ENCODE peak calls at places on chromosomes 4 and X, in six cellular contexts. X is tibial artery, C is WERI-Rb-1, G is adrenal gland, E is neural progenitor cell, O is upper lobe of left lung. M is an unnamed sample.

GRCh38 chr4:88964450-88964849 is 92.5 kb downstream of the FAM13A start:
- DNase-seq in C (no peak), X (no peak), O (no peak), G (no peak), E (no peak), M (no peak)

GRCh38 chr4:169663894-169664293 is 43.5 kb downstream of the CLCN3 start:
- DNase-seq in G (no peak), X (no peak), C (no peak), E (peak; percentile 3), O (no peak), M (no peak)

GRCh38 chr4:76213415-76214268 is at the start of gene SCARB2:
- DNase-seq in E (peak; percentile 91), X (peak; percentile 84), C (peak; percentile 80), G (peak; percentile 94), O (peak; percentile 91), M (peak; percentile 82)

GRCh38 chr4:110020139-110020538 is 107.5 kb downstream of the EGF start:
- DNase-seq in E (peak; percentile 22), G (no peak), C (no peak), O (no peak), X (no peak), M (no peak)

GRCh38 chr4:41889328-41889727 is 45.9 kb upstream of the TMEM33 start:
- DNase-seq in G (no peak), C (no peak), O (no peak), E (no peak), X (no peak), M (no peak)

GRCh38 chr4:119841361-119841760 is 212.8 kb upstream of the PDE5A start:
- DNase-seq in O (no peak), X (no peak), C (no peak), E (no peak), G (no peak), M (no peak)

GRCh38 chrX:13001961-13002671 is 27.2 kb downstream of the TMSB4X start:
- DNase-seq in C (no peak), G (no peak), X (no peak), E (no peak), O (no peak), M (peak; percentile 43)

GRCh38 chrX:21974011-21974385 is 33.5 kb downstream of the SMS start:
- DNase-seq in X (no peak), C (no peak), O (no peak), E (no peak), G (no peak), M (no peak)

GRCh38 chr4:1009647-1010521 is 1.5 kb upstream of the FGFRL1 start:
- DNase-seq in O (peak; percentile 76), X (peak; percentile 55), E (peak; percentile 83), C (peak; percentile 73), G (peak; percentile 56), M (peak; percentile 72)

GRCh38 chr4:105088110-105088879 is 58.4 kb upstream of the TET2 start:
- DNase-seq in X (no peak), O (no peak), C (no peak), E (peak; percentile 7), G (no peak), M (no peak)

GRCh38 chrX:154526901-154527675 is 11.1 kb upstream of the FAM3A start:
- DNase-seq in C (peak; percentile 93), G (peak; percentile 84), E (peak; percentile 88), X (peak; percentile 80), O (peak; percentile 79), M (peak; percentile 79)

GRCh38 chrX:104156630-104157529 is at the start of gene SLC25A53:
- DNase-seq in C (peak; percentile 82), X (peak; percentile 68), O (peak; percentile 66), E (peak; percentile 91), G (peak; percentile 80), M (peak; percentile 87)

GRCh38 chr4:5545271-5545670 is 163.1 kb downstream of the EVC2 start:
- DNase-seq in C (no peak), X (no peak), E (no peak), G (no peak), O (no peak), M (no peak)

GRCh38 chr4:188578657-188579056 is 439.4 kb downstream of the TRIML1 start:
- DNase-seq in E (no peak), X (no peak), C (no peak), G (no peak), O (no peak), M (no peak)

GRCh38 chr4:62640296-62640695 is 1440.2 kb downstream of the ADGRL3 start:
- DNase-seq in G (no peak), C (no peak), E (no peak), X (no peak), O (no peak), M (no peak)

GRCh38 chr4:62644372-62644771 is 1444.2 kb downstream of the ADGRL3 start:
- DNase-seq in O (no peak), X (no peak), C (peak; percentile 26), E (peak; percentile 70), G (peak; percentile 10), M (peak; percentile 3)
- TF ChIP-seq CTCF in O (no peak), X (no peak), C (peak; percentile 37), E (peak; percentile 70), G (peak; percentile 19), M (no peak)

GRCh38 chr4:139557506-139558110 is 1.6 kb upstream of the SETD7 start:
- DNase-seq in X (no peak), C (peak; percentile 70), E (peak; percentile 34), G (no peak), O (peak; percentile 62), M (peak; percentile 13)

GRCh38 chr4:139558235-139559094 is 2.4 kb upstream of the SETD7 start:
- DNase-seq in E (no peak), G (no peak), C (no peak), X (no peak), O (no peak), M (no peak)

GRCh38 chr4:139560396-139561084 is 4.5 kb upstream of the SETD7 start:
- DNase-seq in G (peak; percentile 31), O (no peak), E (peak; percentile 49), X (no peak), C (peak; percentile 31), M (no peak)

GRCh38 chr4:139559692-139560091 is 3.7 kb upstream of the SETD7 start:
- DNase-seq in E (no peak), C (no peak), X (no peak), O (no peak), G (no peak), M (no peak)

GRCh38 chr4:139559095-139559490 is 3.1 kb upstream of the SETD7 start:
- DNase-seq in G (no peak), X (no peak), E (no peak), O (no peak), C (no peak), M (no peak)
- TF ChIP-seq CTCF in G (no peak), X (no peak), E (no peak), O (no peak), C (no peak), M (no peak)

GRCh38 chr4:150591904-150592303 is 10.0 kb downstream of the MAB21L2 start:
- DNase-seq in G (no peak), X (no peak), E (peak; percentile 37), O (no peak), C (no peak), M (no peak)
- TF ChIP-seq CTCF in G (no peak), X (no peak), E (no peak), O (no peak), C (no peak), M (no peak)

GRCh38 chr4:164977243-164978164 is at the start of gene TRIM61:
- DNase-seq in X (no peak), C (no peak), E (no peak), O (peak; percentile 63), G (peak; percentile 54), M (peak; percentile 70)
- TF ChIP-seq CTCF in X (no peak), C (no peak), E (no peak), O (no peak), G (no peak), M (no peak)

DNA sequence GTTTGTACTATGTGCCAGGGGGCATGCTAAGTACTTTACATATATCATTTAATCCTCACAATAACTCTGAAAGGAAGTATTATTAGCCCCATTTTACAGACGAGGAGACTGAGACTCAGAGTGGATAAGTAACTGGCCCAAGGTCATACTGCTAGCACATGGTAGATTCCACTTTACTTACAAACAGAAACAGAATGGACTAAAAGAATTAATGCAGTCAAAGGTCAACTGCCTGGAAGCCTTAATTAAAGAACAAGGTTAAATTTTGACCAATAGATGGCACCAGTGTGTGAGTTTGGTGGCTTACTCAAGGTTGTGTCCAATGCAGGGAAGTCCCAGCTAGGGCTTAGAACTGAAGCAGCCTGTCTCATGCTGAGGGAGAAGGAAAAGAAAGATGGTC is 4.7 kb downstream of the RIPPLY1 start:
- DNase-seq in G (peak; percentile 34), O (no peak), C (peak; percentile 24), X (no peak), E (peak; percentile 68), M (peak; percentile 7)
- TF ChIP-seq CTCF in G (peak; percentile 42), O (peak; percentile 17), C (peak; percentile 49), X (no peak), E (peak; percentile 57), M (no peak)

GRCh38 chr4:2534904-2535385 is 1.5 kb upstream of the FAM193A start:
- DNase-seq in O (no peak), G (no peak), E (peak; percentile 43), C (no peak), X (no peak), M (no peak)

GRCh38 chr4:2537011-2537830 is 774 bp downstream of the FAM193A start:
- DNase-seq in E (no peak), G (peak; percentile 58), O (peak; percentile 57), X (peak; percentile 26), C (peak; percentile 54), M (peak; percentile 68)

GRCh38 chr4:2536193-2537010 is at the start of gene FAM193A:
- DNase-seq in E (peak; percentile 100), G (peak; percentile 99), X (peak; percentile 98), O (peak; percentile 100), C (peak; percentile 100), M (peak; percentile 99)

DNA sequence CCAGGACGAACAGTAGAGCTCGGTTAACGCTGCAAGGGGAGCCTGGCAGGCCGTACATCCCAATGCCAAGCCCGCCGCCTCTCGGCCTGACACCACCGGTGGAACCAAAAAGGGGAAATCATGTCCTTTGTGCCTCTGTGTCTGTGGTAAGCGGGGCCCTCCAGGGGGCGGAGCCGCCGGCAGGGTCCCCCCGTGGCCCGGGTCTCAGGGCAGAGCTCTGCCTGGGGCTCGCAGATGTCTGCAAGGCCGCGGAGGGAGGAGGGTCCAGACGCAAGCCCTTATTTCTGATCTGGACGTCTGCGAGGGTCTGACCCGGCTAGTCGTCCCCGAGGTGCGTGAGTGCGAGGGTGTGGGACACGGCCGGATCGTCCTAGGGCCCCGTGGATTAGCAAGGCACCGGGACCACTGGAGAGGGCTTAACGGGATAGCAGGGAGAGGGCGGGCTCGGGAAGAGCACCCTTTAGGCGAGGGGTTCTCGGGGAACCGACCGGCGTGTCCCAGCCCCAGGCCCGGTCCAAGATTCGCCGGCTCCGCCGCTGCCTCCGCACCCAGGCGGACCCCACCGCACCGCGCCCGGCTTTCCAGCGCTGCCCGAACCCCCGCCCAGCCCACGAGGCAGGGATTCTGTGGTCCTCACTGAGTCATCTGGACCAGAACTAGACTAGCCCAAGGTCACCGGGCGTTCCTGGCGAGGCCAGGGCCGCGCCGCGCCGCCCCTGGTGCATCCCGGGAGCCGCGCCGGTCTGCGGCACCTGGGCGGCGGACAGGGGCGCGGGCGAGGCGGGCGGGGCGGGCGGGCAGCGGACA is 858 bp upstream of the FAM193A start:
- DNase-seq in O (peak; percentile 55), E (peak; percentile 73), C (peak; percentile 68), G (peak; percentile 91), X (peak; percentile 42), M (peak; percentile 76)
- TF ChIP-seq CTCF in O (no peak), E (peak; percentile 32), C (peak; percentile 34), G (peak; percentile 2), X (no peak), M (peak; percentile 29)